ENCODE peak calls at places on chromosome 10, in six cellular contexts. B is IMR-90, S is H1, O is mesendoderm, P is neuronal stem cell, N is mesenchymal stem cell. Z is an unnamed sample.

GRCh38 chr10:106044511-106044910 is 1120.0 kb downstream of the SORCS1 start:
- DNase-seq in P (no peak), O (peak), N (no peak), S (no peak), B (no peak), Z (no peak)

GRCh38 chr10:11435621-11436020 is 175.8 kb downstream of the USP6NL start:
- DNase-seq in B (no peak), N (no peak), P (no peak), O (no peak), S (peak), Z (no peak)

GRCh38 chr10:119549247-119549999 is 6.9 kb upstream of the RGS10 start:
- DNase-seq in S (no peak), P (no peak), B (no peak), N (no peak), O (no peak), Z (no peak)

GRCh38 chr10:43229208-43230061 is 37.4 kb downstream of the RASGEF1A start:
- DNase-seq in S (peak), N (no peak), P (peak), B (no peak), O (no peak), Z (peak)

GRCh38 chr10:28991326-28991725 is 297.5 kb upstream of the LYZL1 start:
- DNase-seq in B (peak), P (no peak), S (no peak), N (peak), O (peak), Z (peak)

GRCh38 chr10:3999642-4000041 is 214.6 kb upstream of the KLF6 start:
- DNase-seq in S (no peak), O (no peak), N (no peak), P (no peak), B (no peak), Z (no peak)

GRCh38 chr10:44465430-44466115 is 80.7 kb upstream of the CXCL12 start:
- DNase-seq in B (no peak), P (no peak), O (peak), S (no peak), N (peak), Z (no peak)

GRCh38 chr10:120632047-120632446 is 175.0 kb downstream of the PLPP4 start:
- DNase-seq in S (no peak), N (no peak), O (no peak), P (no peak), B (no peak), Z (no peak)

GRCh38 chr10:101071266-101071884 is 9.6 kb downstream of the KAZALD1 start:
- DNase-seq in P (no peak), O (no peak), S (no peak), B (peak), N (no peak), Z (peak)

GRCh38 chr10:73163096-73163495 is 4.7 kb downstream of the ECD start:
- DNase-seq in N (no peak), S (no peak), B (peak), P (no peak), O (no peak), Z (no peak)

GRCh38 chr10:43392757-43393156 is 16.2 kb downstream of the HNRNPF start:
- DNase-seq in S (no peak), P (no peak), O (no peak), N (no peak), B (no peak), Z (no peak)

GRCh38 chr10:119807960-119808697 is 64.5 kb downstream of the MCMBP start:
- DNase-seq in S (no peak), P (no peak), O (no peak), B (peak), N (peak), Z (peak)

GRCh38 chr10:4638116-4638515 is 187.9 kb upstream of the AKR1E2 start:
- DNase-seq in B (no peak), O (peak), S (no peak), N (no peak), P (no peak), Z (peak)

GRCh38 chr10:53490553-53490952 is 718.0 kb upstream of the MBL2 start:
- DNase-seq in P (no peak), O (no peak), N (no peak), B (no peak), S (no peak), Z (no peak)

GRCh38 chr10:129703287-129704137 is 236.5 kb downstream of the MGMT start:
- DNase-seq in N (no peak), P (no peak), O (no peak), B (no peak), S (no peak), Z (no peak)

GRCh38 chr10:116891208-116891607 is 41.9 kb downstream of the ENO4 start:
- DNase-seq in P (no peak), O (no peak), B (peak), S (no peak), N (peak), Z (no peak)

GRCh38 chr10:61589547-61590243 is 73.0 kb upstream of the CABCOCO1 start:
- DNase-seq in N (no peak), B (peak), O (no peak), P (no peak), S (no peak), Z (no peak)

GRCh38 chr10:78726171-78726570 is 342.6 kb upstream of the ZMIZ1 start:
- DNase-seq in O (no peak), S (no peak), B (no peak), P (no peak), N (no peak), Z (no peak)

GRCh38 chr10:93749218-93749799 is 8.4 kb upstream of the LGI1 start:
- DNase-seq in S (peak), N (peak), P (no peak), B (no peak), O (peak), Z (no peak)

GRCh38 chr10:28940158-28940888 is 263.0 kb downstream of the BAMBI start:
- DNase-seq in B (no peak), S (no peak), O (peak), N (no peak), P (no peak), Z (no peak)

GRCh38 chr10:35606423-35606822 is 1.3 kb downstream of the GJD4 start:
- DNase-seq in B (peak), N (no peak), P (no peak), S (no peak), O (no peak), Z (no peak)

GRCh38 chr10:48594799-48595198 is 10.1 kb downstream of the ARHGAP22 start:
- DNase-seq in B (no peak), N (no peak), O (peak), S (no peak), P (no peak), Z (no peak)

GRCh38 chr10:1434912-1435692 is 302.2 kb downstream of the ADARB2 start:
- DNase-seq in P (no peak), S (no peak), N (no peak), B (no peak), O (peak), Z (no peak)

GRCh38 chr10:110502072-110502845 is 4.6 kb downstream of the DUSP5 start:
- DNase-seq in O (no peak), N (no peak), S (no peak), P (no peak), B (no peak), Z (no peak)
- H3K4me3 ChIP-seq in O (no peak), N (peak), S (no peak), P (no peak), B (no peak), Z (no peak)

GRCh38 chr10:110492069-110492782 is 5.5 kb upstream of the DUSP5 start:
- DNase-seq in S (no peak), B (no peak), N (no peak), O (no peak), P (no peak), Z (no peak)
- H3K4me2 ChIP-seq in S (no peak), B (no peak), N (no peak), O (no peak), P (no peak), Z (no peak)

GRCh38 chr10:14879055-14879800 is 562 bp downstream of the SUV39H2 start:
- DNase-seq in S (no peak), N (no peak), O (peak), P (no peak), B (no peak), Z (peak)

GRCh38 chr10:14880201-14880600 is 1.5 kb downstream of the SUV39H2 start:
- DNase-seq in N (peak), O (peak), B (no peak), P (no peak), S (no peak), Z (no peak)

GRCh38 chr10:14876764-14877163 is 1.9 kb upstream of the SUV39H2 start:
- DNase-seq in S (no peak), B (no peak), N (no peak), O (no peak), P (no peak), Z (peak)

GRCh38 chr10:14879801-14880193 is 1.1 kb downstream of the SUV39H2 start:
- DNase-seq in S (no peak), N (no peak), O (no peak), B (no peak), P (no peak), Z (no peak)

DNA sequence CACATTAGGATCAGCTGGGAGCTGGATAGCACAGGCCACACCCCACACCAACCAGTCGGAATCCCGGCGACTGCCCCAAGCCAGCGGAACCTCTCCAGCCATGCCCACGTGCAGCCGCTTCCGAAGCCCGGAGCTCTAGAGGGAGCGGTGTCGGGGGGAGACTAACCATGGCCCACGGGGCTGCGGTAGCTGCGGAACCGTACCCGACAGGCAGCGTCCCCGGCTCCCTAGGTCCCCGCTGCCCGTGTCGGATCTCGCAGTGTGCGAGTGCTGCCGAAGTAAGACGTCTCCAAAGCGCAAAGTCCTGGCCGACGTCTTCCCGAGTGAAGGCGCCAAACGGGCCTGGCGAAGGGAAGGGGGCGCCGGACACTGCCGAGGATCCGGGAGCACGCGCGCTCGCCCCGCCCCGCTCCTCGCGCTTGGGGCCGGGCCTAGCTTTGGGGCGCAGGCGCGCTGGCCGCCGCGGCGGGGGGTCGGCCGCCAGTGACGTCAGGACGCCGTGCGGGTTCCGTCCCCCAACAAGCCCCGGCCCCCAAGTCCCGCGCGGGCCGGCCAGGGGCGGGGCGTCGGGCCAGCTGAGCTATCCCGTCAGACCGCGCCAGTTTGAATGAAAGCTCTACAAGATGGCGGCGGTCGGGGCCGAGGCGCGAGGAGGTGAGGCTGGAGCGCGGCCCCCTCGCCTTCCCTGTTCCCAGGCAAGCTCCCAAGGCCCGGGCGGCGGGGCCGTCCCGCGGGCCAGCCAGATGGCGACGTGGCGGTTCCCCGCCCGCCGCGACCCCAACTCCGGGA is at the start of gene SUV39H2:
- DNase-seq in P (peak), B (peak), O (peak), N (peak), S (peak), Z (peak)
- H3K4ac ChIP-seq in P (no peak), B (peak), O (peak), N (no peak), S (peak), Z (peak)

DNA sequence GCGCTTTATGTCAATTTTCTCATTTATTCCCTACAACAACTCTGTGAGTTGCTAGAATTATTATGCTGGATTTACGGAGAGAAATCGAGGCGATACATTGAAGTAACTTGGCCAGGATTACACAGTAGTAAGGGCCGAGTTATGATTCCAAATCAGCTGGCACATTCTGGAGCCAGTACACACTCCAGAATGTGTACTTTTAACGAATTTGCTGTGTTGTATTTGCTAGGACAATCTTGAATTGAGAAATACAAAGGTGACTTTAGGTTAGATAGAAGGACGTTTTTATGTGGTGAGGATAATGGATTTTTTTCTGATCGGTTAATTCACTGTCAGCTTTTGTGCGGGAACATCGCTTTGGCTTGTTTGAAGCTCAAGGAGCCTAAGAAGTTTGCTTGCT is 1.4 kb downstream of the ATRNL1 start:
- DNase-seq in S (no peak), P (no peak), O (no peak), N (peak), B (no peak), Z (no peak)
- H3K4me3 ChIP-seq in S (peak), P (peak), O (peak), N (no peak), B (no peak), Z (no peak)

GRCh38 chr10:7408494-7409044 is 2.3 kb downstream of the SFMBT2 start:
- DNase-seq in S (peak), N (peak), O (peak), P (no peak), B (peak), Z (peak)

GRCh38 chr10:7409045-7409731 is 1.6 kb downstream of the SFMBT2 start:
- DNase-seq in B (no peak), S (no peak), O (peak), P (no peak), N (peak), Z (peak)

GRCh38 chr10:7406712-7407333 is 4.0 kb downstream of the SFMBT2 start:
- DNase-seq in P (no peak), S (no peak), B (no peak), O (peak), N (peak), Z (no peak)

GRCh38 chr10:7408003-7408493 is 2.8 kb downstream of the SFMBT2 start:
- DNase-seq in S (peak), P (no peak), N (peak), O (peak), B (no peak), Z (peak)

DNA sequence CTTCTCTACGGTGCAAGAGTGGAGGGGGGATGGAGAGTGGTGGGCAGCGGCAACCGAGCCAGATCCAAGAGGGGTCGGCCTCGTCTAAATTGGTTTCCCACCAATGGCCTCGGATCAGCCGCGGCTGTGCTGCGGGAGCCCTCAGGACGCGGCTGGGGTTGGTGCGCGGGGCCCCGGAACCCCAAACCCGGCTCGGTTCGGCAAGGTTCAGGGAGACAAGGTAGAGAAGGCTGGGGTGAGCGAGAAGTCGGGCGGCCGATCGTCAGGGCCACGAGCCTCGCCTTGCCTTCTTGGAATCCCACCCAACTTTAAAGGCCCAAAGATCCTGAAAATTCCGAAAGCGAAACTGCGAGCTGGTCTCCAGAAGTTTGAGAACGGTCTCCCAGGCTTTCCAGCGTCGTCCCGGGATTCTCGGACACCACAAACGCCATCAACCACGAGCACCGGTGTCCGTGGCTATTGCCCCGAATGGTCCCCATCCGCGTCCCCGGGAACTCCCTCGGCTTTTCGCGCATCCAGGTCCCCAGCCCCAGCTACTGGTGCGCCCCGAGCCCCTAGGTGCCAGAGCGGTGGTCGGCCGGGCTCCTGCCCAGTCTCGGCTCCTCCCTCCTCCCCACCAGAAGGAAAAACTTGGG is 3.3 kb downstream of the SFMBT2 start:
- DNase-seq in P (no peak), S (peak), N (peak), B (no peak), O (peak), Z (no peak)
- H3K4me2 ChIP-seq in P (peak), S (peak), N (peak), B (peak), O (peak), Z (peak)

GRCh38 chr10:132406750-132407149 is 9.8 kb downstream of the PWWP2B start:
- DNase-seq in S (no peak), O (no peak), B (no peak), P (no peak), N (no peak), Z (no peak)

GRCh38 chr10:132407846-132408278 is 10.9 kb downstream of the PWWP2B start:
- DNase-seq in S (peak), B (peak), N (peak), P (no peak), O (peak), Z (peak)

GRCh38 chr10:132408367-132408781 is 11.4 kb downstream of the PWWP2B start:
- DNase-seq in N (peak), P (no peak), S (no peak), O (peak), B (no peak), Z (no peak)

GRCh38 chr10:132406181-132406580 is 9.2 kb downstream of the PWWP2B start:
- DNase-seq in P (no peak), N (no peak), O (no peak), B (no peak), S (no peak), Z (no peak)

GRCh38 chr10:132407243-132407746 is 10.3 kb downstream of the PWWP2B start:
- DNase-seq in B (no peak), S (no peak), N (no peak), P (no peak), O (no peak), Z (peak)
- H3K4ac ChIP-seq in B (peak), S (peak), N (peak), P (no peak), O (peak), Z (peak)

GRCh38 chr10:86970152-86970886 is 2.0 kb downstream of the ADIRF start:
- DNase-seq in S (peak), B (peak), P (no peak), O (peak), N (peak), Z (peak)
- H3K4me3 ChIP-seq in S (peak), B (peak), P (no peak), O (peak), N (peak), Z (no peak)

DNA sequence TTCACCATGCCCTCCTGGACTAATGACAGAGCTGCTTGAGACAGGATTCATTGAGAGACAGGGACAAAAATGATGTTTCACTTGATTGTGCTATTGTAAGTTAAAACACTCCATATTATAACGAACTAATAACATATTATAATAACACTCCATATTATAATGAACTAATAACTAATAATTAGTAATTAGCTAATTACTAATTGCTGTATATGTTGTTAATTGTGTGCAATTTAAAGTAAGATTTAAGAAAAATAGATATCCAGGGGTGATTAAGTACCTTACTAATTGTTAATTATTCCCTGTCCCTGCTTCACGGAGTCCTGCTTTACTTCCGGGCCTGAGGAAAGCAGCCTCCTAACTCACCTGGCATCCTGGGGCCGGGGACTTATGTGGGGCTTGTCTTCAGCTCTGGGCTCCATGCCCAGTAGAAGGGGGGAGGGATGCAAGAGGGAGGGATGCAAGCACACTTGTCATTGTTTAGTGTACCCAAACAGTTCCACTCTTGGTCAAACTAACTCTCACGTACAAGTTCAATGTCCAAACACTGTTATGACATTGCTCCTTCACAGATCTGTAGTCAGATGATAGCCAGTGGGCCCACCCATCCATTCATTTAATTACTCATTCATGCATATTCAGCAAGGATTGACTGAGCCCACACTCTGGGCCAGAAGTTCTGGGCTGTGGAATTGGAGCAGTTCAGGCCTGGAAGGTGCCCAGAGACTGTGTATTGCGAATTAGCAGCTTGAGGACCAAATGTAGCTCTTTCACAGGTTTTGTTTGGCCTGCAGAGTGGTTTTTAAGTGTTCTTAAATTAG is 53.8 kb downstream of the COL13A1 start:
- DNase-seq in N (no peak), B (no peak), O (no peak), P (no peak), S (no peak), Z (no peak)
- H3K4me2 ChIP-seq in N (no peak), B (no peak), O (no peak), P (no peak), S (no peak), Z (no peak)

Z was measured in trophoblast cell.